ENCODE peak calls at places on chromosomes 7 and 10, in five cellular contexts. One of them, this sample, is unnamed.

GRCh38 chr7:135247746-135248471 is 14.3 kb downstream of the STRA8 start:
- DNase-seq in natural killer cell: peak; percentile 12
- DNase-seq in GM13976: no peak
- DNase-seq in endothelial cell: no peak
- DNase-seq in AG09319: no peak
- DNase-seq in this sample: no peak

GRCh38 chr10:47015404-47015803 is 104.2 kb downstream of the PTPN20 start:
- DNase-seq in natural killer cell: no peak
- DNase-seq in GM13976: no peak
- DNase-seq in endothelial cell: no peak
- DNase-seq in AG09319: no peak
- DNase-seq in this sample: no peak

GRCh38 chr7:70056363-70056762 is 458.1 kb downstream of the AUTS2 start:
- DNase-seq in natural killer cell: no peak
- DNase-seq in GM13976: no peak
- DNase-seq in endothelial cell: no peak
- DNase-seq in AG09319: no peak
- DNase-seq in this sample: no peak

GRCh38 chr7:116227678-116228239 is 17.4 kb downstream of the TES start:
- DNase-seq in natural killer cell: no peak
- DNase-seq in GM13976: no peak
- DNase-seq in endothelial cell: no peak
- DNase-seq in AG09319: no peak
- DNase-seq in this sample: no peak

GRCh38 chr7:127652333-127653248 is 597 bp downstream of the SND1 start:
- DNase-seq in natural killer cell: no peak
- DNase-seq in GM13976: no peak
- DNase-seq in endothelial cell: no peak
- DNase-seq in AG09319: no peak
- DNase-seq in this sample: no peak

GRCh38 chr7:30390872-30391646 is 87.5 kb downstream of the NOD1 start:
- DNase-seq in natural killer cell: no peak
- DNase-seq in GM13976: no peak
- DNase-seq in endothelial cell: no peak
- DNase-seq in AG09319: no peak
- DNase-seq in this sample: no peak

GRCh38 chr7:17986826-17987225 is 40.8 kb downstream of the PRPS1L1 start:
- DNase-seq in natural killer cell: no peak
- DNase-seq in GM13976: no peak
- DNase-seq in endothelial cell: no peak
- DNase-seq in AG09319: peak; percentile 18
- DNase-seq in this sample: no peak

GRCh38 chr10:128500642-128501041 is 374.4 kb upstream of the MKI67 start:
- DNase-seq in natural killer cell: no peak
- DNase-seq in GM13976: no peak
- DNase-seq in endothelial cell: no peak
- DNase-seq in AG09319: no peak
- DNase-seq in this sample: no peak

GRCh38 chr7:4931932-4932331 is 27.1 kb downstream of the MMD2 start:
- DNase-seq in natural killer cell: no peak
- DNase-seq in GM13976: no peak
- DNase-seq in endothelial cell: peak; percentile 21
- DNase-seq in AG09319: no peak
- DNase-seq in this sample: peak; percentile 36

GRCh38 chr7:55325371-55325792 is 39.8 kb upstream of the LANCL2 start:
- DNase-seq in natural killer cell: no peak
- DNase-seq in GM13976: no peak
- DNase-seq in endothelial cell: no peak
- DNase-seq in AG09319: peak; percentile 85
- DNase-seq in this sample: no peak

GRCh38 chr7:6015917-6016652 is 7.0 kb downstream of the AIMP2 start:
- DNase-seq in natural killer cell: no peak
- DNase-seq in GM13976: no peak
- DNase-seq in endothelial cell: no peak
- DNase-seq in AG09319: peak; percentile 99
- DNase-seq in this sample: no peak

GRCh38 chr7:43700646-43701501 is 28.4 kb downstream of the COA1 start:
- DNase-seq in natural killer cell: no peak
- DNase-seq in GM13976: no peak
- DNase-seq in endothelial cell: no peak
- DNase-seq in AG09319: no peak
- DNase-seq in this sample: no peak

GRCh38 chr10:89567566-89568245 is 32.3 kb upstream of the SLC16A12 start:
- DNase-seq in natural killer cell: no peak
- DNase-seq in GM13976: no peak
- DNase-seq in endothelial cell: no peak
- DNase-seq in AG09319: peak; percentile 10
- DNase-seq in this sample: no peak

GRCh38 chr7:54858008-54858692 is 99.1 kb upstream of the SEC61G start:
- DNase-seq in natural killer cell: no peak
- DNase-seq in GM13976: no peak
- DNase-seq in endothelial cell: no peak
- DNase-seq in AG09319: no peak
- DNase-seq in this sample: no peak

GRCh38 chr10:7354330-7355047 is 56.3 kb downstream of the SFMBT2 start:
- DNase-seq in natural killer cell: no peak
- DNase-seq in GM13976: no peak
- DNase-seq in endothelial cell: no peak
- DNase-seq in AG09319: no peak
- DNase-seq in this sample: no peak

GRCh38 chr10:122114156-122114747 is 125.3 kb downstream of the TACC2 start:
- DNase-seq in natural killer cell: no peak
- DNase-seq in GM13976: no peak
- DNase-seq in endothelial cell: no peak
- DNase-seq in AG09319: no peak
- DNase-seq in this sample: no peak

GRCh38 chr7:80439894-80440811 is 71.7 kb downstream of the GNAT3 start:
- DNase-seq in natural killer cell: no peak
- DNase-seq in GM13976: no peak
- DNase-seq in endothelial cell: no peak
- DNase-seq in AG09319: no peak
- DNase-seq in this sample: no peak

GRCh38 chr7:44184221-44184873 is 4.9 kb downstream of the GCK start:
- DNase-seq in natural killer cell: no peak
- DNase-seq in GM13976: no peak
- DNase-seq in endothelial cell: no peak
- DNase-seq in AG09319: no peak
- DNase-seq in this sample: no peak

GRCh38 chr7:91055219-91055618 is 209.0 kb upstream of the FZD1 start:
- DNase-seq in natural killer cell: no peak
- DNase-seq in GM13976: no peak
- DNase-seq in endothelial cell: no peak
- DNase-seq in AG09319: no peak
- DNase-seq in this sample: no peak

GRCh38 chr7:159281573-159281972 is 136.9 kb upstream of the VIPR2 start:
- DNase-seq in natural killer cell: no peak
- DNase-seq in GM13976: no peak
- DNase-seq in endothelial cell: no peak
- DNase-seq in AG09319: no peak
- DNase-seq in this sample: no peak

GRCh38 chr10:17122052-17122451 is 7.6 kb downstream of the CUBN start:
- DNase-seq in natural killer cell: no peak
- DNase-seq in GM13976: no peak
- DNase-seq in endothelial cell: no peak
- DNase-seq in AG09319: no peak
- DNase-seq in this sample: no peak

GRCh38 chr7:39904077-39904486 is 46.0 kb upstream of the CDK13 start:
- DNase-seq in natural killer cell: no peak
- DNase-seq in GM13976: no peak
- DNase-seq in endothelial cell: no peak
- DNase-seq in AG09319: no peak
- DNase-seq in this sample: no peak

GRCh38 chr10:75770634-75771081 is 339.2 kb downstream of the LRMDA start:
- DNase-seq in natural killer cell: no peak
- DNase-seq in GM13976: no peak
- DNase-seq in endothelial cell: no peak
- DNase-seq in AG09319: no peak
- DNase-seq in this sample: no peak

GRCh38 chr7:25314094-25314708 is 85.9 kb upstream of the NPVF start:
- DNase-seq in natural killer cell: no peak
- DNase-seq in GM13976: no peak
- DNase-seq in endothelial cell: no peak
- DNase-seq in AG09319: no peak
- DNase-seq in this sample: no peak
- TF ChIP-seq CTCF in natural killer cell: no peak
- TF ChIP-seq CTCF in GM13976: no peak
- TF ChIP-seq CTCF in endothelial cell: no peak
- TF ChIP-seq CTCF in AG09319: no peak
- TF ChIP-seq CTCF in this sample: no peak

DNA sequence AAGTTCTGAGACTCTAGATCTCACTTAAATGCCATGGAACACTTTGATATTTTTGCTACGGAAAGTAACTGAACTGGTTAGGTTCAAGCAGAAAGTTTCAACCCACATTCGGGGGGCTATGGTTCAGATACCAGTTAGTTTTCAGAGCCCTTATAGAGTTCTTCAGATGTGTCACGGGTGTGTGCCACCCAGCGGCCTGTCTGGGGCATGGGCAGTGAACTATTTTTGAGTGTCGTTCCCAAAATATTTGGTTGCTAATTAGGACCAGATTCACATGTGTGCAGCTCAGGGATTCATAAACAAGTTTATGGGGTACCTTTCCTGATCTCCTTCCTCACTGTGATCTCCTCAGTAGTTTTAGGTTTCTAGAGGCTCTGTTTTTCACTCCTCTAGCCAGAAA is 271.9 kb downstream of the C7orf25 start:
- DNase-seq in natural killer cell: no peak
- DNase-seq in GM13976: no peak
- DNase-seq in endothelial cell: no peak
- DNase-seq in AG09319: no peak
- DNase-seq in this sample: no peak
- TF ChIP-seq CTCF in natural killer cell: no peak
- TF ChIP-seq CTCF in GM13976: no peak
- TF ChIP-seq CTCF in endothelial cell: no peak
- TF ChIP-seq CTCF in AG09319: peak; percentile 56
- TF ChIP-seq CTCF in this sample: no peak

DNA sequence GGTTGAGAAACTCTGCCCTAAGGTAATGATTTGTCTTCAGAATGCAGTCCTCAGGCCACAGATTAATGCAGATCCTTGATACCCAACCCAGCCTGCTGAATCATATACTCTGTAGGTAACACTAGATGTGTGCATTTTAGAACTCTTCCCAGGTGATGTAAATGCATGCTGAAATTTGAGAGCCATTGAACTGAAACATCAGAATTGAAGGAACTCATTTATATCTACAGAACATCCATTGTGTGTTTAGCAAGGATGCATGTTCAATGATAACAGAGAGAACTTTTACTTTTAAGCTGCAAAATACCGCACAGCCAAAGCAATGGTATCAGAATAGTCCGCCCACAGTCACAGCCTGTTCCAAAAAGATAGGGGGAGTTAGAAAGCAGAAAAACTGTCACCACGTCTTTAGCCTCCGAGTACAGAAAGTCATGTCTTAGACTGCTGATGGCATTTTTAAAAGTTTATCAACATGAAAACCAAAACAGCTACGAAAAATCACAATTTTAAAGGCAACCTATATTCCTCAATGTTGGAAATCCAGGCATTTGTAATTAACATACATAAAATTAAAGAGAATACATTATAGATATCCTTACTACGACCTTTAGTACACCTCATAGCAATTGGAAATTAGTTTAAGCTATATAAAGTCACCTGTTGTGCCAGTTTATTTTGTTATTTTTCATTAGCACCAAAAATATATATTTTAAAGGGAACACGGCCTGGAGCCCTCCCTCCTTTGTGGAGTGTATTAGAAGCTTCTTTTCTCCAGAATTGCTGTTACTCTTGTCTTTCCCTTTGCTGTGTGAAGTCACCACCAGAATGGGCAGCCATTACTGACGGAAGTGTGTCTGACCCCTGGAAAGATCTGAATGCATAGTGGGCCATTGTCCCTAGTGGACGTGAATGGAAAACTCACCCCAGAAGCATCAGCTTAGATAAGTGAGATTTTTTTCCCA is 65.8 kb upstream of the PRKAR2B start:
- DNase-seq in natural killer cell: no peak
- DNase-seq in GM13976: no peak
- DNase-seq in endothelial cell: no peak
- DNase-seq in AG09319: no peak
- DNase-seq in this sample: no peak
- TF ChIP-seq CTCF in natural killer cell: no peak
- TF ChIP-seq CTCF in GM13976: no peak
- TF ChIP-seq CTCF in endothelial cell: peak; percentile 11
- TF ChIP-seq CTCF in AG09319: no peak
- TF ChIP-seq CTCF in this sample: peak; percentile 22

GRCh38 chr10:32139223-32140073 is 83.2 kb upstream of the KIF5B start:
- DNase-seq in natural killer cell: no peak
- DNase-seq in GM13976: no peak
- DNase-seq in endothelial cell: peak; percentile 42
- DNase-seq in AG09319: peak; percentile 84
- DNase-seq in this sample: no peak
- TF ChIP-seq CTCF in natural killer cell: no peak
- TF ChIP-seq CTCF in GM13976: no peak
- TF ChIP-seq CTCF in endothelial cell: no peak
- TF ChIP-seq CTCF in AG09319: peak; percentile 28
- TF ChIP-seq CTCF in this sample: no peak

DNA sequence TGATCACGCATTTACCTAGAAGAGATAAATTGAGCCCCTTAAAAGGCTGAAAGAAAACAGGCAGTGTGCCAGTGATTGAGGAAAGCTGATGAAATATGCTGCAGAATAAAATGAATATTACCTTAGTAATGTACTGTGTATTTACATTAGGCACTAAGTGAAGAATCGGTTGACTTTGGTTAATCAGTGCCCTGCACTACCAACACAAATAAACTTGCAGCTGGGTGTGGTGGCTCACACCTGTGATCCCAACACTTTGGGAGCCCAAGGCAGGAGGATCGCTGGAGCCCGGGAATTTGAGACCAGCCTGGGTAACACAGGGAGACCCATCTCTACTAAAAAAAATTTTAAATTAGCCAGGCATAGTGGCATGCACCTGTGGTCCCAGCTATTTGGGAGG is 148.3 kb upstream of the TCF7L2 start:
- DNase-seq in natural killer cell: no peak
- DNase-seq in GM13976: no peak
- DNase-seq in endothelial cell: no peak
- DNase-seq in AG09319: no peak
- DNase-seq in this sample: no peak
- TF ChIP-seq CTCF in natural killer cell: no peak
- TF ChIP-seq CTCF in GM13976: no peak
- TF ChIP-seq CTCF in endothelial cell: no peak
- TF ChIP-seq CTCF in AG09319: no peak
- TF ChIP-seq CTCF in this sample: no peak

DNA sequence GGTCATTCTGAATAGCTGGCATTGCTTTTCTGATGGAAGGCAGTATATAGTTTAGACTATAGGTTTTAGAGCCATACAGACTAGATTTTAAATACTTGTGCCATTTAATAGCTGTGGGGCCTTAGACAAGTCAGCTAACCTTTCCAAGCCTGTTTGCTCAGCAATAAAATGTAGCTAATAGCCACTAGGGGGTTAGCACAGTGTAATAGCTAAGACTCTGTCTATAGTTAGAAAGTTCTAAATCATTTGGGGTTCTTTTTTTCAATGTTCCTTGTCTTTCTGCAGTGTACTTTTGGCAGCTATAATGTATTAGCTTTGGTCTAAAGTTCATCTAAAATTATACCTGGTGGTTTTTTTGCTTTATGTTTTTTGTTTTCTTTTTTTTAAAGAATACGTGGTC is 7.5 kb upstream of the KIFBP start:
- DNase-seq in natural killer cell: no peak
- DNase-seq in GM13976: no peak
- DNase-seq in endothelial cell: no peak
- DNase-seq in AG09319: no peak
- DNase-seq in this sample: no peak
- TF ChIP-seq CTCF in natural killer cell: no peak
- TF ChIP-seq CTCF in GM13976: no peak
- TF ChIP-seq CTCF in endothelial cell: no peak
- TF ChIP-seq CTCF in AG09319: peak; percentile 8
- TF ChIP-seq CTCF in this sample: peak; percentile 50